ENCODE peak calls at places on chromosomes 1 and 21, in six cellular contexts. A, G, W, R, B and Q are unnamed samples.

GRCh38 chr1:84260852-84261518 is 40.5 kb upstream of the SAMD13 start:
- DNase-seq in A (no peak), G (no peak), W (no peak), R (no peak), B (no peak), Q (no peak)

GRCh38 chr1:241825581-241825980 is 22.4 kb upstream of the EXO1 start:
- DNase-seq in A (no peak), G (no peak), W (no peak), R (no peak), B (no peak), Q (no peak)

GRCh38 chr1:241457421-241457820 is 62.1 kb downstream of the FH start:
- DNase-seq in A (no peak), G (no peak), W (no peak), R (no peak), B (no peak), Q (no peak)

GRCh38 chr1:196877964-196878363 is 9.9 kb upstream of the CFHR4 start:
- DNase-seq in A (no peak), G (no peak), W (no peak), R (no peak), B (no peak), Q (no peak)

GRCh38 chr21:26888931-26889330 is 43.7 kb upstream of the ADAMTS1 start:
- DNase-seq in A (no peak), G (no peak), W (no peak), R (no peak), B (no peak), Q (no peak)

GRCh38 chr1:2865571-2866414 is 64.3 kb upstream of the TTC34 start:
- DNase-seq in A (no peak), G (no peak), W (no peak), R (no peak), B (no peak), Q (no peak)

GRCh38 chr1:177780096-177780700 is 189.7 kb downstream of the SEC16B start:
- DNase-seq in A (no peak), G (no peak), W (peak; percentile 20), R (no peak), B (peak; percentile 45), Q (no peak)

GRCh38 chr1:185170291-185170848 is 13.4 kb downstream of the SWT1 start:
- DNase-seq in A (no peak), G (no peak), W (peak; percentile 39), R (no peak), B (peak; percentile 80), Q (no peak)

GRCh38 chr1:208029381-208030319 is 118.7 kb upstream of the CD34 start:
- DNase-seq in A (no peak), G (no peak), W (no peak), R (no peak), B (peak; percentile 86), Q (no peak)

GRCh38 chr21:43667191-43667904 is 8.0 kb downstream of the RRP1B start:
- DNase-seq in A (no peak), G (no peak), W (no peak), R (no peak), B (no peak), Q (no peak)

GRCh38 chr21:33478858-33479678 is 706 bp downstream of the TMEM50B start:
- DNase-seq in A (peak; percentile 27), G (no peak), W (no peak), R (no peak), B (peak; percentile 48), Q (peak; percentile 70)

GRCh38 chr1:199734186-199734585 is 293.3 kb upstream of the NR5A2 start:
- DNase-seq in A (no peak), G (no peak), W (no peak), R (no peak), B (peak; percentile 38), Q (no peak)
- H3K4me3 ChIP-seq in A (no peak overlapping the region), G (no peak overlapping the region), W (no peak overlapping the region), R (no peak overlapping the region), B (no peak overlapping the region), Q (no peak overlapping the region)

DNA sequence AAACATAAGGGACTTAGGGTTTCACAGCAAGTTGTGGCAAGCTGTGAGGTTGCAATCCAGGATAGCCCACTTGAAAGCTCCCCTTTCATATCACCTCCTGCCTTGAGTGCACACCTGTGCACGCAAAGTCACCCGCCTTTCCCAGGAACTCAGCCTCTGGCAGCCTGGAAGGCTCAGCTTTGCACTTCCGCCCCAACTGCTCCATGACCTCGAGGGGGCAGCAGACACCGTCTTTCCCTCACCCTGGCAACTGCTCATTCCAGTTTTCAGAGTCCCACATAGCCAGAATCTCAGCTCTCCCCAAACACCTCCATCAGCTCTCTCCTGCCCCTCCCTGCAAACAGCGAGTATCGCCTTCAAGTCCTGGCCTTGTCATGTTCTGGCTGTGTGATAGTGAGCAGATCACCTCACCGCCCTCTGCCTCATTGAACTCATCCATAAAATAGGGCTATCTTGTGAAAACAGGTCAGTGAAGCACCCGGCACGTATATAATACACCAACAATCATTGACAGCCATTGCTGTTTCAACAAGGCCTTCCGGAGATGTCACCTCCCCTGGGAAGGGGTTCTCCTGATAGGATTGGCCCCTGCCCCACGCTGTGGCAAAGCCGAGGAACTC is 32.2 kb upstream of the EPB41 start:
- DNase-seq in A (peak; percentile 57), G (peak; percentile 85), W (peak; percentile 87), R (peak; percentile 93), B (peak; percentile 84), Q (peak; percentile 90)
- TF ChIP-seq POLR2AphosphoS5 in A (no peak), G (peak; percentile 47), W (no peak), R (no peak), B (no peak), Q (no peak)

DNA sequence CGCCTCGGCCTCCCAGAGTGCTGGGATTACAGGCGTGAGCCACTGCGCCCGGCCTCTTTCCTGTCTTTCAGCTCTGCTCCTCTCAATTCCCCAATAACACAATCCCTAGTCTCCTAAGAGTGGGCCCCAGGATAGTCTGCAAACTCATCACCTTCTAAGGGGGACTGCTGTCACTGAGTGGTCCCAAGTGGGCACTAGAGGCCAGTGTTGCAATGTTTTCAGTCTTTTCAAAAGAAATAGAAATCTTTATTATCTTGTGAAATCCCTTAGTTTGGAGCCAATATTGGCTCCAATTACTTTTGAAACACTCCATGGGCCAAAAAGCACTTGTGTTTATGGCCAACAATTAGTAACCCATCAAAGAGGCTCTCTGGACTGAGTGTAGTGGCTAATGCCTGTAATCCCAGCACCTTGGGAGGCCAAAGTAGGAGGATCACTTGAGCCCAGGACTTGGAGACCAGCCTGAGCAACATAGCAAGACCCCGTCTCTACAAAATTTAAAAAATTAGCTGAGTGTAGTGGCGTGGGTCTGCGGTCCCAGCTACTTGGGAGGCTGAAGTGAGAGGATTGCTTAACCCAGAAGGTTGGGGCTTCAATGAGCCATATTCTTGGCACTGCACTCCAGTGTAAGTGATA is 28.6 kb upstream of the ZNF697 start:
- DNase-seq in A (no peak), G (no peak), W (no peak), R (peak; percentile 66), B (no peak), Q (peak; percentile 70)
- TF ChIP-seq CTCF in A (no peak), G (no peak), W (no peak), R (no peak), B (no peak), Q (no peak)

DNA sequence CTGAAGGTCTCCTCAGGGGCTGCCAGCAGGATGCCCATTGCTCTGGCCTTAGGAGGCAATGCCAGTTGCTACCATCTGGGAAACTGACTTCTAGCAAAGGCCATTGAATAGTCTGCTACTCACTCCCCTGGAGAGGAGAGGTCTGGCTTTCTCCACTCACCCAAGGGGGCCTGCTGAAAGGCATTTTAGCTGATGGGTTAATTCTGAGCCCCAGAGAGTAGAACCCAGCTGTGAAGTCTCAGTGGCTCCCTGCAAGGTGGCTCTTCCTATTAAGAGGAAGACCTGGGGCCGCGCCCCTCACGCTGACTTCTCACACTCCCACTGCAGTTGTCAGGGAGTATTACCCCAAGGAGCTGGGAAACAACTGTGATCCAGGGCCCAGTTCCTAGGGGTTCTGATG is 213.3 kb upstream of the GALNT2 start:
- DNase-seq in A (no peak), G (no peak), W (no peak), R (no peak), B (no peak), Q (no peak)
- H3K4me3 ChIP-seq in A (no peak overlapping the region), G (no peak overlapping the region), W (no peak overlapping the region), R (no peak overlapping the region), B (no peak overlapping the region), Q (no peak overlapping the region)

GRCh38 chr1:198649598-198650338 is 10.9 kb downstream of the PTPRC start:
- DNase-seq in A (no peak), G (no peak), W (no peak), R (no peak), B (no peak), Q (no peak)
- TF ChIP-seq POLR2AphosphoS5 in A (no peak), G (no peak), W (no peak), R (no peak), B (no peak), Q (no peak)

GRCh38 chr1:109621402-109622101 is 1.9 kb downstream of the AMPD2 start:
- DNase-seq in A (no peak), G (no peak), W (no peak), R (no peak), B (no peak), Q (no peak)

GRCh38 chr1:109619655-109620395 is at the start of gene AMPD2:
- DNase-seq in A (peak; percentile 84), G (peak; percentile 66), W (no peak), R (peak; percentile 90), B (peak; percentile 60), Q (peak; percentile 88)

GRCh38 chr1:109622103-109622892 is 2.7 kb downstream of the AMPD2 start:
- DNase-seq in A (no peak), G (no peak), W (no peak), R (no peak), B (no peak), Q (no peak)

GRCh38 chr1:109620396-109620817 is 770 bp downstream of the AMPD2 start:
- DNase-seq in A (no peak), G (no peak), W (no peak), R (peak; percentile 77), B (no peak), Q (peak; percentile 79)

GRCh38 chr1:109620890-109621289 is 1.3 kb downstream of the AMPD2 start:
- DNase-seq in A (peak; percentile 95), G (peak; percentile 81), W (no peak), R (peak; percentile 95), B (peak; percentile 95), Q (peak; percentile 97)
- TF ChIP-seq CTCF in A (no peak), G (no peak), W (no peak), R (no peak), B (no peak), Q (no peak)

DNA sequence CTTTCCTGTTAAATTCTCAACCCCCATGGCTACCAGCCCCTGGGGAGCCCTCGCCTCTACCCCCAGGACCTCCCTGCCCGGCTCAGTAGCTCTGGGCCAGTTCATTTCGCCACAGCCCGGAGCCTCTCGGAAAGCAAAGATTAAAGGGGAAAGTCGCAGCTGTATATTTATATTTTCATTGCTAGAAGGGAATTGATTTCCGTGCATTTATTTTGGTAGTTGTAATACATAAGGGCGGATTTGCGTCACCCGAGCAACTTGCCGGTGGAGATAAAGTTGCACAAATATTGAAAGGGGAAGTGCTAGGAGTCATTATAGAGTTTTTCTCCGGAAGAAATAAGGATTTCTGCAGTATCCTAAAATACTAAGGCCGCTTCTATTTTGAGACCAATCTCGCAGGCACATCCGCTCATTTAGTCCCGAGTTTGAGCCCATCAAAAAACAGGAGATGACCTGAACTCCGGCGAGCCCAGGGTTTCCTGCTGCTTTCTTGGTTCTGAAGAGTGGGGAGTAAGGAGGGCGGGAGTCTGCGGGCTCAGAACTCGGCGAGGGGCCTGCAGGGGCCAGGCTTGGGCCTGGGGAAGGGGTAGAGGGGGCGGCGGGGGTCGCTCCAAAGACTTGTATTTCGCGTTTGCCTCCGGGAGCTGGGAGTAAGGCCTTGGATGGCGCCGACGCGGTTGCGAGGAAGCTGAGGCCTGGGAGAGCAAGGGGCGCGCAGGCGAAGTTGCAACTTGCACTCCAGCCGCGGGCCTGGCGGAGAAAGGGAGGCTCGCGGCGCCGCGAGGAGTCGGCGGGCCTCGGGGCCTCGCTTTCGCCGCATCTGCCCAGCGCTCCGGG is 2.5 kb upstream of the HLX start:
- DNase-seq in A (peak; percentile 84), G (no peak), W (no peak), R (no peak), B (peak; percentile 97), Q (no peak)
- H3K4me3 ChIP-seq in A (peak overlapping the region; percentile 72), G (peak overlapping the region; percentile 35), W (no peak overlapping the region), R (peak overlapping the region; percentile 84), B (peak overlapping the region; percentile 23), Q (peak overlapping the region; percentile 91)

GRCh38 chr1:180228648-180229482 is 1.2 kb upstream of the LHX4 start:
- DNase-seq in A (no peak), G (no peak), W (no peak), R (peak; percentile 56), B (no peak), Q (no peak)
- TF ChIP-seq POLR2AphosphoS5 in A (no peak), G (no peak), W (no peak), R (no peak), B (no peak), Q (no peak)